ENCODE peak calls at places on chromosomes 6 and 20, in six cellular contexts. Z, B, J, Y, K and I are unnamed samples.

GRCh38 chr6:54719633-54720032 is 126.9 kb upstream of the FAM83B start:
- DNase-seq in Z (no peak), K (no peak), B (no peak), J (no peak), Y (no peak), I (no peak)

GRCh38 chr6:83430606-83431544 is at the start of gene ME1:
- DNase-seq in Y (peak; percentile 34), K (no peak), J (no peak), Z (peak; percentile 60), B (peak; percentile 86), I (no peak)

GRCh38 chr20:22816016-22816415 is 219.1 kb upstream of the SSTR4 start:
- DNase-seq in B (no peak), J (no peak), K (no peak), Z (no peak), Y (no peak), I (no peak)

GRCh38 chr6:27505209-27506027 is 32.5 kb upstream of the ZNF184 start:
- DNase-seq in J (peak; percentile 51), Y (peak; percentile 55), B (peak; percentile 77), K (peak; percentile 34), Z (peak; percentile 15), I (no peak)

GRCh38 chr6:42166444-42167141 is 6.6 kb upstream of the GUCA1A start:
- DNase-seq in J (peak; percentile 83), Z (peak; percentile 50), B (peak; percentile 55), Y (peak; percentile 86), K (peak; percentile 77), I (no peak)

GRCh38 chr20:17958326-17959256 is 10.0 kb downstream of the SNX5 start:
- DNase-seq in K (no peak), Y (no peak), Z (no peak), B (peak; percentile 61), J (no peak), I (no peak)

GRCh38 chr6:87617405-87617804 is 27.5 kb downstream of the ORC3 start:
- DNase-seq in J (no peak), K (no peak), Z (no peak), B (no peak), Y (no peak), I (no peak)

GRCh38 chr6:890201-890600 is 197.3 kb upstream of the EXOC2 start:
- DNase-seq in J (no peak), Z (no peak), Y (no peak), K (no peak), B (no peak), I (no peak)

GRCh38 chr20:20609522-20609921 is 102.9 kb downstream of the RALGAPA2 start:
- DNase-seq in K (no peak), Y (no peak), B (no peak), Z (no peak), J (no peak), I (no peak)

GRCh38 chr20:3862333-3862732 is 15.7 kb downstream of the MAVS start:
- DNase-seq in Y (no peak), K (no peak), B (no peak), J (no peak), Z (no peak), I (no peak)

GRCh38 chr6:12020187-12020791 is 8.2 kb downstream of the HIVEP1 start:
- DNase-seq in K (no peak), Y (no peak), J (no peak), Z (no peak), B (no peak), I (no peak)

GRCh38 chr20:10596726-10597125 is 77.1 kb downstream of the JAG1 start:
- DNase-seq in B (peak; percentile 95), J (no peak), Z (no peak), Y (no peak), K (no peak), I (no peak)

GRCh38 chr6:1286972-1287600 is 24.8 kb upstream of the FOXQ1 start:
- DNase-seq in Z (no peak), Y (no peak), K (no peak), B (peak; percentile 87), J (no peak), I (peak; percentile 70)

GRCh38 chr6:116564296-116564695 is 7.0 kb upstream of the RWDD1 start:
- DNase-seq in B (peak; percentile 43), Z (no peak), Y (no peak), J (no peak), K (no peak), I (no peak)

GRCh38 chr6:168684471-168684870 is 243.5 kb downstream of the SMOC2 start:
- DNase-seq in B (no peak), Y (no peak), J (no peak), Z (no peak), K (no peak), I (no peak)

GRCh38 chr6:25882066-25882496 is 8.0 kb upstream of the SLC17A3 start:
- DNase-seq in B (no peak), J (peak; percentile 37), Z (peak; percentile 26), K (no peak), Y (peak; percentile 47), I (no peak)

GRCh38 chr20:45036044-45036755 is 64.7 kb downstream of the KCNS1 start:
- DNase-seq in Z (peak; percentile 44), J (no peak), Y (peak; percentile 25), K (no peak), B (peak; percentile 80), I (no peak)